ENCODE peak calls at places on chromosome 7, in eight cellular contexts. One of them, this sample, is unnamed.

GRCh38 chr7:81510122-81510521 is 259.7 kb downstream of the HGF start:
- DNase-seq in AG04449: no peak
- DNase-seq in neural progenitor cell: no peak
- DNase-seq in psoas muscle: no peak
- DNase-seq in T-helper 9 cell: no peak
- DNase-seq in Right ventricle myocardium inferior: no peak
- DNase-seq in NCI-H1092 treated with DMSO at 0.1 percent for 48 hours: no peak
- DNase-seq in A549: no peak
- DNase-seq in this sample: no peak

GRCh38 chr7:46492460-46492859 is 571.4 kb upstream of the IGFBP3 start:
- DNase-seq in AG04449: no peak
- DNase-seq in psoas muscle: no peak
- DNase-seq in neural progenitor cell: no peak
- DNase-seq in Right ventricle myocardium inferior: no peak
- DNase-seq in NCI-H1092 treated with DMSO at 0.1 percent for 48 hours: no peak
- DNase-seq in A549: no peak
- DNase-seq in T-helper 9 cell: no peak
- DNase-seq in this sample: no peak

GRCh38 chr7:114708646-114709045 is 213.2 kb upstream of the MDFIC start:
- DNase-seq in neural progenitor cell: no peak
- DNase-seq in AG04449: no peak
- DNase-seq in Right ventricle myocardium inferior: no peak
- DNase-seq in T-helper 9 cell: no peak
- DNase-seq in psoas muscle: no peak
- DNase-seq in A549: no peak
- DNase-seq in NCI-H1092 treated with DMSO at 0.1 percent for 48 hours: no peak
- DNase-seq in this sample: no peak

GRCh38 chr7:66683770-66684123 is 55.1 kb downstream of the KCTD7 start:
- DNase-seq in psoas muscle: no peak
- DNase-seq in AG04449: no peak
- DNase-seq in T-helper 9 cell: no peak
- DNase-seq in NCI-H1092 treated with DMSO at 0.1 percent for 48 hours: no peak
- DNase-seq in neural progenitor cell: no peak
- DNase-seq in A549: no peak
- DNase-seq in Right ventricle myocardium inferior: no peak
- DNase-seq in this sample: no peak

GRCh38 chr7:80722596-80723141 is 84.2 kb downstream of the CD36 start:
- DNase-seq in T-helper 9 cell: no peak
- DNase-seq in NCI-H1092 treated with DMSO at 0.1 percent for 48 hours: no peak
- DNase-seq in neural progenitor cell: peak
- DNase-seq in psoas muscle: peak
- DNase-seq in A549: peak
- DNase-seq in Right ventricle myocardium inferior: no peak
- DNase-seq in AG04449: peak
- DNase-seq in this sample: peak

GRCh38 chr7:128021361-128021760 is 9.9 kb downstream of the LRRC4 start:
- DNase-seq in AG04449: no peak
- DNase-seq in Right ventricle myocardium inferior: no peak
- DNase-seq in NCI-H1092 treated with DMSO at 0.1 percent for 48 hours: no peak
- DNase-seq in T-helper 9 cell: no peak
- DNase-seq in neural progenitor cell: no peak
- DNase-seq in A549: peak
- DNase-seq in psoas muscle: no peak
- DNase-seq in this sample: no peak

GRCh38 chr7:40604601-40605438 is 470.0 kb downstream of the SUGCT start:
- DNase-seq in AG04449: no peak
- DNase-seq in psoas muscle: peak
- DNase-seq in Right ventricle myocardium inferior: peak
- DNase-seq in neural progenitor cell: peak
- DNase-seq in A549: peak
- DNase-seq in NCI-H1092 treated with DMSO at 0.1 percent for 48 hours: peak
- DNase-seq in T-helper 9 cell: no peak
- DNase-seq in this sample: no peak

GRCh38 chr7:105230486-105230885 is 158.2 kb downstream of the SRPK2 start:
- DNase-seq in NCI-H1092 treated with DMSO at 0.1 percent for 48 hours: no peak
- DNase-seq in neural progenitor cell: no peak
- DNase-seq in AG04449: no peak
- DNase-seq in T-helper 9 cell: no peak
- DNase-seq in A549: no peak
- DNase-seq in Right ventricle myocardium inferior: no peak
- DNase-seq in psoas muscle: no peak
- DNase-seq in this sample: no peak